ENCODE peak calls at places on chromosomes 5 and 9, in nine cellular contexts. V is neural progenitor cell, D is GM23338, O is spleen, X is heart right ventricle, S is sigmoid colon, Y is suprapubic skin, H is thyroid gland, P is BJ. W is an unnamed sample. For H3K27me3, the result is how much of the 10 kb centered on the place peaks cover.

GRCh38 chr5:6111131-6111530 is 267.2 kb downstream of the MED10 start:
- DNase-seq in V (no peak), P (no peak), D (no peak), O (no peak), H (no peak), X (no peak), S (no peak), Y (no peak), W (no peak)

GRCh38 chr5:179475211-179475840 is 75.0 kb upstream of the RUFY1 start:
- DNase-seq in D (peak), Y (no peak), X (no peak), S (no peak), H (no peak), P (no peak), O (peak), V (peak), W (no peak)

GRCh38 chr5:87541033-87541432 is 128.3 kb upstream of the CCNH start:
- DNase-seq in V (peak), H (peak), D (peak), O (no peak), S (peak), Y (no peak), X (peak), P (no peak), W (no peak)

GRCh38 chr9:130975932-130976841 is 32.8 kb upstream of the LAMC3 start:
- DNase-seq in H (no peak), P (no peak), O (no peak), Y (no peak), V (no peak), D (no peak), X (no peak), S (no peak), W (no peak)

GRCh38 chr5:148569948-148570347 is 84.4 kb downstream of the HTR4 start:
- DNase-seq in P (no peak), V (no peak), S (no peak), O (no peak), X (no peak), Y (no peak), D (no peak), H (no peak), W (no peak)

GRCh38 chr9:20403346-20403745 is 219.0 kb downstream of the MLLT3 start:
- DNase-seq in V (no peak), X (no peak), P (no peak), S (no peak), D (no peak), H (no peak), O (no peak), Y (no peak), W (no peak)

GRCh38 chr9:5388026-5388806 is 48.5 kb upstream of the RLN1 start:
- DNase-seq in S (no peak), P (no peak), D (peak), Y (no peak), V (no peak), X (no peak), H (no peak), O (no peak), W (no peak)

GRCh38 chr9:35813434-35814105 is 1.3 kb downstream of the HINT2 start:
- DNase-seq in S (no peak), P (no peak), X (no peak), O (no peak), D (peak), H (no peak), V (peak), Y (no peak), W (no peak)

GRCh38 chr9:34584970-34585369 is 4.6 kb downstream of the CNTFR start:
- DNase-seq in O (no peak), D (no peak), S (no peak), H (no peak), X (no peak), Y (no peak), P (no peak), V (no peak), W (no peak)

GRCh38 chr9:34588671-34589370 is 703 bp downstream of the CNTFR start:
- DNase-seq in H (no peak), S (no peak), P (no peak), D (peak), V (peak), O (peak), Y (no peak), X (no peak), W (no peak)

GRCh38 chr9:34587271-34587670 is 2.3 kb downstream of the CNTFR start:
- DNase-seq in V (no peak), S (no peak), P (no peak), O (no peak), H (no peak), X (no peak), Y (no peak), D (no peak), W (no peak)

GRCh38 chr9:34589371-34589655 is 211 bp downstream of the CNTFR start:
- DNase-seq in O (no peak), Y (no peak), X (no peak), V (no peak), P (no peak), H (no peak), D (no peak), S (no peak), W (no peak)

DNA sequence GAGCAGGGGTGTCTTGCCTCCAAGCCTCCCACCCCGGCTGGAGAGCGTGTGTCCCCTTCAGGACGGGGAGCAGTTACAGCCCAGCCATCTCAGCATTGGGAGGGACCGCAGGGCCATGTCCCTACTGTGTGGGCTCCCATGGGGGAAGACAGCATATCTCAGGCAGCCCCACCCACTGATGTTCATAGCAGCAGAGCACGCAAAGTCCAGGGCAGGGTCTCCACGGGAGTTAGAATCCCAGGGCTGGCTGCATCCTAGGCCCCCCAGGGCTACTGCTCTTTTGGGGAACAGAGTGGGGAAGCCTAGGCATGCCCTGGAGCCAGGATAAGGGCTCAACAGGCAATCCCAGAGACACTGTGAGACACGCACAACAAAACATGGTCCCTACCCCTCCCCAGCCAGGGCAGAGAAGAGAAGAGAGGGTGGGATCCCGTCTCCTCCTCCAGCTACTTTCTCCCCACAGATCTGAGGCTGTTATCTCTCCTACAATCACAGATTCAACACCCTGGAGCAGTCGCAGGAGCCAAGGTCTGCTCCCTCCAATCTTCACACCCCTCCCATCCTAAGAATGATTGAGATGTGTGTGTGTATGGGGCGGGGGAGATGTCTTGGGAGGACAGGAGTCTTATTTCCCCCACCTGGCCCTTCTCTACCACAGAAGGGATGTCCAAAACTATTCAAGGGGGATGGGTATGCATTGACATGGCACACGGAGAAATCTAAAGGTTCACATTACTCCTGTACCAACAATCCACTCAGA is 3.4 kb downstream of the CNTFR start:
- DNase-seq in O (peak), H (no peak), V (no peak), P (no peak), X (no peak), D (no peak), Y (no peak), S (no peak), W (no peak)
- H3K27me3 ChIP-seq in O (half or more), H (under half), V (half or more), P (under half), X (under half), D (half or more), Y (under half), S (half or more), W (half or more)

DNA sequence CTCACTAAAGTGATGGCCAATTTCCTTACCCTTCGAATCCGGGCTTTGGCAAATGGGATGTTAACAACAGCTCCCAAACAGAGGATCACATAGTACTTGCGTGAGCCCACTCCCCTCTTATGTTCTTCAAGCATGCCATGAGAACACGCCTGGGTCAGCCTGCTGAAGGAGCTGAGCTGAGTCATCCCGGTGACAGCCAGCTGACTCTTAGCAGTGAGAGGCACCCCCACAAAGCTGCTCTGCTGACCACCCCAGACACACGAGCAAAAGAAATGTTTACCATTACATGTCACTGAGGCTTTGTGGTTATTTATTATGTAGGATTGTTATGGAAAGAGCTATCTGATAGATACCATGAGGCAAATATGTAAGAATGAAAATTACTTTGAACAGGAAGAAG is 69.1 kb upstream of the LHFPL2 start:
- DNase-seq in H (no peak), V (no peak), S (no peak), O (no peak), D (no peak), X (no peak), P (no peak), Y (no peak), W (no peak)
- H3K4me3 ChIP-seq in H (no peak), V (no peak), S (no peak), O (no peak), D (no peak), X (no peak), P (no peak), Y (no peak), W (no peak)

DNA sequence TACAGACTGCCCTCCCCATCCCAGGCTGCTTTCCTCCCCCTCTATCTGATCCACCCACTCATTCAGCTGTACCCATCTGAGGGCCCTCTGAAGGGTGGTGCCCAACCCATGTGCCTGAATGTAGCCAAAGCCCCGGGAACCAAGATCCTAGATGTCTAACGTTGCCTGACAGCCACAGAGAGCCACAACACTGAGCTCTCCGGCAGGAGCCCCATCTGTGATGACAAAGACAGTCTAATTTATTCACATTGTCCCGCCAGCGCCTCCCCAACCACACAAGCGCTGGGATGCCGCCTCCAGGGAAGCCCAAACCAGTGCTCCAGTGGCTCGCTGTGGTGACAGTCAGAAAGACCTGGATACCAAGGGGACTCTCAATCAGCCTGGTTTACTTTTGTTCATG is 8.4 kb downstream of the IGFBPL1 start:
- DNase-seq in Y (no peak), S (peak), H (no peak), V (peak), O (no peak), D (no peak), X (no peak), P (no peak), W (no peak)
- H3K27me3 ChIP-seq in Y (under half), S (under half), H (under half), V (under half), O (under half), D (under half), X (under half), P (under half), W (under half)

DNA sequence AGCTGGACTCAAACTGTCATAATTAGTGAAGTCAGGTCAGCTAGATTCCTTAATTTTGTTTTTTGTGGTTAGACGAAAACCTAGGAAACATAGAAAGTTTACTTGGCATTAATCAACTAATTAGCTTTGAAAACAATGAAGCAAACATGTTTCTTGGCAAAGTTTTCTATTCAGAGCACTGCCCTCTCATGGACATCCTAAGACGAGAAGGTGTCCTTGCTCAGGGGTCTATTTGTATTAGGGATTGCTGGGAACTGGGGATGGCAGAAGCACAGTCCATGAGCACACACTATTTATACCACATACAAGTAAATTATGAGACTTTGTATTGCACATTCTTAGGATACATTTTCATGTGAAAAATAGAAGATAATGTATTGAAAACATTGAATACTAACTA is 49.7 kb downstream of the POC5 start:
- DNase-seq in D (peak), Y (no peak), V (no peak), P (no peak), X (no peak), H (no peak), O (no peak), S (no peak), W (no peak)
- H3K4me3 ChIP-seq in D (no peak), Y (no peak), V (no peak), P (no peak), X (no peak), H (no peak), O (no peak), S (no peak), W (no peak)

GRCh38 chr5:132659598-132660493 is 1.9 kb downstream of the IL13 start:
- DNase-seq in S (no peak), P (no peak), D (no peak), Y (no peak), H (no peak), O (no peak), X (no peak), V (no peak), W (no peak)

GRCh38 chr5:132663771-132664695 is 6.1 kb downstream of the IL13 start:
- DNase-seq in V (no peak), S (no peak), O (peak), X (no peak), H (no peak), Y (no peak), D (no peak), P (no peak), W (no peak)

GRCh38 chr5:132661231-132662003 is 3.4 kb downstream of the IL13 start:
- DNase-seq in D (no peak), Y (no peak), P (no peak), O (no peak), X (no peak), S (no peak), H (no peak), V (no peak), W (no peak)

GRCh38 chr5:132662925-132663770 is 5.2 kb downstream of the IL13 start:
- DNase-seq in P (no peak), X (no peak), V (no peak), S (no peak), Y (no peak), D (peak), O (peak), H (peak), W (no peak)

GRCh38 chr5:132662004-132662401 is 4.0 kb downstream of the IL13 start:
- DNase-seq in P (no peak), S (no peak), X (no peak), H (no peak), O (no peak), V (no peak), D (no peak), Y (no peak), W (no peak)
- H3K27me3 ChIP-seq in P (under half), S (under half), X (under half), H (under half), O (under half), V (under half), D (under half), Y (under half), W (under half)

GRCh38 chr5:171616002-171616780 is 169.4 kb upstream of the SMIM23 start:
- DNase-seq in Y (no peak), V (peak), X (no peak), H (no peak), S (peak), O (no peak), P (no peak), D (peak), W (no peak)
- H3K4me3 ChIP-seq in Y (no peak), V (no peak), X (no peak), H (no peak), S (no peak), O (no peak), P (no peak), D (no peak), W (no peak)

DNA sequence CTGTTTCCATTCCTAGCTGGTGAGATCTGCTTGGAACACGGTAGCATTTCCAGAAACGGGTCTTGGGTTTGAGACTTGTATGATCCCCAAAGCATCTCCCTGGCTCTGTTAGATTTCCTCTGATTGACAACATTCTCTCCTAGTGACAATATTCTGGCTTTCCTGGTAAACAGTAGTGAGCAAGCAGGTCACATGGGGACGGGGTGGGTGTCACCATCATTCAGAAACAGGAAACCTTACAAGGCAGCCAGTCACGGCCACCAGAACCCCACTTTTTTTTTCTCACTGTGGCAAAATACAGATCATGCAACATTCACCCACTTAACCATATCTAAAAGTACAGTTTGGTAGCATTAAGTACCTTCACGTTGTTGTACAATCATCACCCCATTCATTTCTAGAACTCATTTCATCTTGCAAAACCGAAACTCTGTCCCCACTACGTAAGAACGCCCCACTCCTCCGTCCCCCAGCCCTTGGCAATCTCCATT is 90.1 kb upstream of the LMX1B start:
- DNase-seq in V (no peak), Y (peak), O (peak), X (no peak), S (peak), H (no peak), D (no peak), P (no peak), W (no peak)
- H3K27me3 ChIP-seq in V (under half), Y (under half), O (under half), X (under half), S (half or more), H (under half), D (under half), P (under half), W (under half)

GRCh38 chr5:42995152-42995751 is 44.9 kb downstream of the ANXA2R start:
- DNase-seq in X (no peak), V (peak), Y (no peak), H (no peak), S (no peak), O (no peak), D (no peak), P (no peak), W (no peak)
- H3K4me3 ChIP-seq in X (peak), V (no peak), Y (peak), H (no peak), S (no peak), O (peak), D (peak), P (peak), W (peak)